ENCODE peak calls at places on chromosome 16, in five cellular contexts. E, Z, I, B and O are unnamed samples.

GRCh38 chr16:84284168-84284722 is 10.4 kb upstream of the WFDC1 start:
- DNase-seq in B (no peak), I (no peak), Z (no peak), E (peak; percentile 76), O (no peak)

GRCh38 chr16:20898938-20899502 is 1.1 kb downstream of the DCUN1D3 start:
- DNase-seq in E (no peak), I (no peak), Z (no peak), B (peak; percentile 84), O (no peak)

GRCh38 chr16:68382296-68382718 is 66.0 kb downstream of the SMPD3 start:
- DNase-seq in I (no peak), Z (no peak), E (peak; percentile 77), B (no peak), O (no peak)

GRCh38 chr16:80056334-80056733 is 455.8 kb upstream of the MAF start:
- DNase-seq in Z (no peak), B (no peak), I (no peak), E (no peak), O (no peak)

GRCh38 chr16:57530531-57531252 is 5.7 kb downstream of the CCDC102A start:
- DNase-seq in B (peak; percentile 55), Z (no peak), I (no peak), E (peak; percentile 41), O (no peak)

GRCh38 chr16:35196313-35196712 is 1736.9 kb downstream of the TP53TG3F start:
- DNase-seq in I (no peak), B (no peak), Z (no peak), E (no peak), O (no peak)

GRCh38 chr16:24850289-24850931 is 4.6 kb downstream of the SLC5A11 start:
- DNase-seq in Z (no peak), B (peak; percentile 79), I (no peak), E (no peak), O (no peak)

GRCh38 chr16:1743376-1744337 is 27.7 kb downstream of the NME3 start:
- DNase-seq in E (no peak), Z (no peak), I (no peak), B (no peak), O (no peak)

GRCh38 chr16:8194795-8195194 is 395.5 kb downstream of the TMEM114 start:
- DNase-seq in E (peak; percentile 88), B (peak; percentile 3), Z (no peak), I (no peak), O (no peak)

GRCh38 chr16:60478810-60479209 is 1557.4 kb downstream of the CDH8 start:
- DNase-seq in Z (no peak), E (no peak), B (no peak), I (no peak), O (no peak)

GRCh38 chr16:17409894-17410293 is 60.9 kb downstream of the XYLT1 start:
- DNase-seq in B (no peak), I (no peak), E (no peak), Z (no peak), O (no peak)

GRCh38 chr16:89096768-89097527 is 3.3 kb downstream of the ACSF3 start:
- DNase-seq in Z (peak; percentile 30), B (no peak), E (no peak), I (no peak), O (no peak)

GRCh38 chr16:78925071-78925714 is 675.3 kb downstream of the MAF start:
- DNase-seq in Z (peak; percentile 5), I (no peak), E (peak; percentile 74), B (peak; percentile 38), O (no peak)

GRCh38 chr16:70769761-70770160 is 31.2 kb downstream of the VAC14 start:
- DNase-seq in B (no peak), I (no peak), Z (no peak), E (no peak), O (no peak)

GRCh38 chr16:3971261-3971660 is 90.7 kb upstream of the CREBBP start:
- DNase-seq in Z (no peak), B (peak; percentile 42), I (no peak), E (no peak), O (no peak)

GRCh38 chr16:87951550-87952538 is 610 bp downstream of the BANP start:
- DNase-seq in I (no peak), B (peak; percentile 69), E (peak; percentile 46), Z (peak; percentile 8), O (no peak)

GRCh38 chr16:65524997-65525396 is 403.1 kb upstream of the CDH11 start:
- DNase-seq in I (no peak), B (peak; percentile 83), Z (no peak), E (no peak), O (no peak)

GRCh38 chr16:820730-821129 is 20.2 kb upstream of the GNG13 start:
- DNase-seq in B (no peak), Z (no peak), E (no peak), I (no peak), O (no peak)

GRCh38 chr16:87921236-87921773 is 15.0 kb downstream of the CA5A start:
- DNase-seq in E (no peak), B (no peak), Z (no peak), I (no peak), O (no peak)

GRCh38 chr16:9597967-9598730 is 506.7 kb downstream of the HAPSTR1 start:
- DNase-seq in Z (no peak), E (no peak), I (no peak), B (no peak), O (no peak)

GRCh38 chr16:29674188-29674587 is 4.8 kb upstream of the QPRT start:
- DNase-seq in Z (no peak), E (no peak), B (peak; percentile 28), I (no peak), O (peak; percentile 46)

GRCh38 chr16:12119562-12119961 is 143.0 kb downstream of the SNX29 start:
- DNase-seq in E (no peak), I (no peak), Z (no peak), B (no peak), O (no peak)

GRCh38 chr16:29743827-29744531 is 1.8 kb downstream of the C16orf54 start:
- DNase-seq in I (no peak), Z (no peak), B (no peak), E (no peak), O (no peak)

GRCh38 chr16:3458852-3459361 is 15.4 kb downstream of the NAA60 start:
- DNase-seq in Z (no peak), E (no peak), B (peak; percentile 80), I (no peak), O (peak; percentile 2)

GRCh38 chr16:3321802-3322201 is 16.5 kb downstream of the ZNF75A start:
- DNase-seq in Z (no peak), I (no peak), B (peak; percentile 10), E (no peak), O (no peak)

GRCh38 chr16:67645397-67646121 is 615 bp downstream of the CARMIL2 start:
- DNase-seq in Z (no peak), E (no peak), B (no peak), I (no peak), O (no peak)

GRCh38 chr16:12208341-12209035 is 232.0 kb downstream of the SNX29 start:
- DNase-seq in B (peak; percentile 50), I (no peak), Z (no peak), E (no peak), O (no peak)

GRCh38 chr16:54425681-54426549 is 139.3 kb upstream of the IRX3 start:
- DNase-seq in I (no peak), B (no peak), Z (no peak), E (peak; percentile 53), O (no peak)

GRCh38 chr16:27972500-27972899 is 91.0 kb downstream of the GSG1L start:
- DNase-seq in B (peak; percentile 62), Z (no peak), E (peak; percentile 81), I (no peak), O (peak; percentile 54)

GRCh38 chr16:1180772-1181714 is 28.1 kb downstream of the CACNA1H start:
- DNase-seq in I (no peak), E (no peak), Z (no peak), B (no peak), O (no peak)

GRCh38 chr16:11716330-11716729 is 26.3 kb downstream of the TXNDC11 start:
- DNase-seq in Z (no peak), B (peak; percentile 20), I (no peak), E (no peak), O (no peak)

GRCh38 chr16:73205153-73205549 is 157.2 kb upstream of the ZFHX3 start:
- DNase-seq in I (no peak), B (no peak), E (no peak), Z (no peak), O (no peak)

GRCh38 chr16:6642271-6642670 is 690.4 kb upstream of the RBFOX1 start:
- DNase-seq in B (no peak), E (peak; percentile 52), Z (no peak), I (no peak), O (no peak)

GRCh38 chr16:88393034-88393433 is 10.3 kb downstream of the ZNF469 start:
- DNase-seq in E (no peak), I (no peak), Z (no peak), B (peak; percentile 23), O (no peak)